ENCODE peak calls at places on chromosomes 7 and 10, in five cellular contexts. E is A549; C is cardiac fibroblast; M is Caki2; L is effector memory CD8-positive, alpha-beta T cell. W is an unnamed sample.

GRCh38 chr7:127979728-127980126 is 51.5 kb downstream of the LRRC4 start:
- DNase-seq in E (no peak), C (no peak), M (no peak), L (no peak), W (no peak)

GRCh38 chr10:42428534-42428933 is 209.8 kb downstream of the ZNF33B start:
- DNase-seq in E (no peak), C (peak; percentile 11), M (no peak), L (no peak), W (peak; percentile 20)

GRCh38 chr7:76260171-76260703 is 42.2 kb upstream of the HSPB1 start:
- DNase-seq in E (peak; percentile 86), C (peak; percentile 25), M (peak; percentile 63), L (peak; percentile 24), W (peak; percentile 34)

GRCh38 chr7:121385800-121386179 is 10.3 kb downstream of the FAM3C start:
- DNase-seq in E (no peak), C (peak; percentile 35), M (no peak), L (no peak), W (peak; percentile 10)

GRCh38 chr10:110498982-110499795 is 1.5 kb downstream of the DUSP5 start:
- DNase-seq in E (peak; percentile 70), C (no peak), M (peak; percentile 64), L (peak; percentile 34), W (peak; percentile 82)

GRCh38 chr7:41538810-41539724 is 163.8 kb downstream of the INHBA start:
- DNase-seq in E (no peak), C (peak; percentile 18), M (no peak), L (no peak), W (no peak)

GRCh38 chr7:12731214-12731656 is 43.8 kb downstream of the ARL4A start:
- DNase-seq in E (peak; percentile 64), C (peak; percentile 67), M (no peak), L (no peak), W (peak; percentile 86)

GRCh38 chr7:130492519-130493274 is 812 bp downstream of the MEST start:
- DNase-seq in E (no peak), C (no peak), M (no peak), L (no peak), W (peak; percentile 21)

GRCh38 chr10:106078796-106079576 is 1085.5 kb downstream of the SORCS1 start:
- DNase-seq in E (no peak), C (peak; percentile 39), M (peak; percentile 49), L (no peak), W (peak; percentile 58)

GRCh38 chr10:89637108-89637507 is 7.9 kb downstream of the PANK1 start:
- DNase-seq in E (no peak), C (no peak), M (no peak), L (no peak), W (no peak)

GRCh38 chr7:99525713-99526440 is 21.4 kb downstream of the ZKSCAN5 start:
- DNase-seq in E (peak; percentile 38), C (peak; percentile 12), M (no peak), L (no peak), W (peak; percentile 48)

GRCh38 chr10:114479836-114480235 is 75.5 kb upstream of the AFAP1L2 start:
- DNase-seq in E (no peak), C (no peak), M (no peak), L (no peak), W (no peak)

W was measured in epithelial cell of esophagus.